ENCODE peak calls at places on chromosomes 12 and 14, in five cellular contexts. O is T-helper 17 cell; S is cardiac fibroblast; L is COR-L47; A is stimulated activated CD4-positive, alpha-beta T cell treated with anti-CD3 and anti-CD28 coated beads, Interleukin-1b, Interleukin-23, amount 100 ng/mL, for 48 hours. Y is an unnamed sample.

GRCh38 chr12:108640802-108641445 is 7.2 kb upstream of the SELPLG start:
- DNase-seq in O (no peak), L (peak; percentile 11), A (no peak), S (peak; percentile 52), Y (no peak)

GRCh38 chr12:122866379-122866778 is 29.5 kb downstream of the VPS37B start:
- DNase-seq in L (no peak), A (no peak), S (no peak), O (no peak), Y (no peak)

GRCh38 chr14:23694085-23694975 is 58.2 kb downstream of the DHRS2 start:
- DNase-seq in O (no peak), S (peak; percentile 34), A (peak; percentile 2), L (no peak), Y (no peak)

GRCh38 chr14:87102979-87103378 is 890.0 kb downstream of the GALC start:
- DNase-seq in A (no peak), O (no peak), L (no peak), S (no peak), Y (no peak)

GRCh38 chr12:57119694-57120093 is 8.5 kb upstream of the STAT6 start:
- DNase-seq in L (no peak), A (no peak), O (no peak), S (no peak), Y (no peak)

GRCh38 chr12:57726151-57726883 is 12.2 kb downstream of the AGAP2 start:
- DNase-seq in S (peak; percentile 86), O (no peak), A (peak; percentile 19), L (peak; percentile 86), Y (peak; percentile 75)

GRCh38 chr12:30047499-30048262 is 263.9 kb upstream of the TMTC1 start:
- DNase-seq in L (no peak), A (no peak), S (peak; percentile 45), O (no peak), Y (no peak)

GRCh38 chr12:21585485-21585884 is 19.2 kb downstream of the GYS2 start:
- DNase-seq in S (no peak), L (no peak), A (no peak), O (no peak), Y (no peak)

GRCh38 chr12:53476769-53477209 is 22.5 kb downstream of the MAP3K12 start:
- DNase-seq in A (no peak), O (no peak), L (no peak), S (peak; percentile 43), Y (no peak)

GRCh38 chr12:118219772-118220171 is 83.8 kb downstream of the PEBP1 start:
- DNase-seq in L (no peak), S (no peak), A (no peak), O (no peak), Y (no peak)

Y was measured in upper lobe of left lung.